ENCODE peak calls at places on chromosomes 7 and 10, in ten cellular contexts. P is fibroblast of lung, N is PC-3, B is MM.1S, F is HCT116, L is DND-41, X is neural progenitor cell, I is GM12878, W is GM23338, S is mammary epithelial cell. Q is an unnamed sample.

GRCh38 chr7:157474685-157475084 is 137.9 kb downstream of the DNAJB6 start:
- DNase-seq in P (no peak), N (peak; percentile 29), B (peak; percentile 51), F (peak; percentile 48), L (peak; percentile 33), X (peak; percentile 39), I (no peak), W (peak; percentile 70), S (no peak), Q (peak; percentile 21)

GRCh38 chr10:7400068-7400824 is 10.6 kb downstream of the SFMBT2 start:
- DNase-seq in P (no peak), N (no peak), B (no peak), F (no peak), L (no peak), X (no peak), I (no peak), W (no peak), S (no peak), Q (no peak)

GRCh38 chr10:77264107-77264506 is 373.5 kb downstream of the KCNMA1 start:
- DNase-seq in P (no peak), N (peak; percentile 65), B (peak; percentile 63), F (no peak), L (peak; percentile 80), X (no peak), I (peak; percentile 42), W (no peak), S (no peak), Q (no peak)

GRCh38 chr10:4384254-4384653 is 441.8 kb upstream of the AKR1E2 start:
- DNase-seq in P (peak; percentile 72), N (no peak), B (no peak), F (no peak), L (no peak), X (no peak), I (no peak), W (no peak), S (no peak), Q (peak; percentile 34)

GRCh38 chr7:46630031-46630430 is 709.0 kb upstream of the IGFBP3 start:
- DNase-seq in P (peak; percentile 76), N (no peak), B (no peak), F (no peak), L (no peak), X (no peak), I (no peak), W (no peak), S (no peak), Q (no peak)

GRCh38 chr10:103915794-103916193 is 2.2 kb downstream of the STN1 start:
- DNase-seq in P (peak; percentile 29), N (peak; percentile 22), B (no peak), F (no peak), L (peak; percentile 37), X (no peak), I (no peak), W (no peak), S (no peak), Q (no peak)

GRCh38 chr7:87779806-87780205 is 96.4 kb downstream of the SLC25A40 start:
- DNase-seq in P (no peak), N (no peak), B (no peak), F (no peak), L (no peak), X (no peak), I (no peak), W (no peak), S (no peak), Q (no peak)

GRCh38 chr7:101984141-101984879 is 166.9 kb downstream of the CUX1 start:
- DNase-seq in P (no peak), N (peak; percentile 20), B (no peak), F (no peak), L (no peak), X (no peak), I (no peak), W (no peak), S (no peak), Q (no peak)

GRCh38 chr10:74585231-74586087 is 240.9 kb upstream of the KAT6B start:
- DNase-seq in P (no peak), N (no peak), B (peak; percentile 81), F (no peak), L (peak; percentile 60), X (peak; percentile 32), I (peak; percentile 96), W (no peak), S (peak; percentile 31), Q (peak; percentile 74)

GRCh38 chr7:129855935-129856717 is 96.6 kb downstream of the UBE2H start:
- DNase-seq in P (no peak), N (no peak), B (no peak), F (no peak), L (no peak), X (no peak), I (no peak), W (no peak), S (no peak), Q (no peak)

GRCh38 chr7:604038-604883 is 84.6 kb upstream of the PDGFA start:
- DNase-seq in P (peak; percentile 89), N (no peak), B (no peak), F (no peak), L (peak; percentile 96), X (no peak), I (peak; percentile 71), W (no peak), S (no peak), Q (peak; percentile 93)

GRCh38 chr7:117862378-117862777 is 10.9 kb downstream of the CTTNBP2 start:
- DNase-seq in P (no peak), N (no peak), B (no peak), F (no peak), L (no peak), X (no peak), I (no peak), W (no peak), S (no peak), Q (no peak)

GRCh38 chr7:88628363-88629085 is 131.0 kb upstream of the ZNF804B start:
- DNase-seq in P (no peak), N (no peak), B (no peak), F (no peak), L (no peak), X (no peak), I (peak; percentile 66), W (no peak), S (no peak), Q (no peak)

GRCh38 chr7:111933614-111934013 is 272.6 kb downstream of the DOCK4 start:
- DNase-seq in P (peak; percentile 58), N (no peak), B (no peak), F (no peak), L (no peak), X (no peak), I (no peak), W (no peak), S (no peak), Q (no peak)

GRCh38 chr7:156777364-156778069 is 115.5 kb downstream of the LMBR1 start:
- DNase-seq in P (peak; percentile 33), N (peak; percentile 33), B (no peak), F (no peak), L (no peak), X (no peak), I (no peak), W (no peak), S (peak; percentile 61), Q (no peak)

GRCh38 chr7:25965405-25966123 is 186.4 kb upstream of the NFE2L3 start:
- DNase-seq in P (no peak), N (peak; percentile 64), B (no peak), F (no peak), L (no peak), X (no peak), I (no peak), W (no peak), S (no peak), Q (no peak)

GRCh38 chr10:42150428-42151061 is 487.8 kb downstream of the ZNF33B start:
- DNase-seq in P (no peak), N (no peak), B (no peak), F (no peak), L (no peak), X (no peak), I (no peak), W (no peak), S (no peak), Q (no peak)

GRCh38 chr10:75870039-75870645 is 438.7 kb downstream of the LRMDA start:
- DNase-seq in P (no peak), N (no peak), B (no peak), F (no peak), L (no peak), X (no peak), I (no peak), W (no peak), S (peak; percentile 25), Q (no peak)

GRCh38 chr10:92480422-92480821 is 93.5 kb downstream of the IDE start:
- DNase-seq in P (no peak), N (no peak), B (no peak), F (no peak), L (no peak), X (no peak), I (no peak), W (no peak), S (no peak), Q (no peak)
- H3K36me3 ChIP-seq in P (peaks cover 1% of the 10 kb centered on the region), N (peaks cover 4% of the 10 kb centered on the region), B (no peaks in the 10 kb centered on the region), F (peaks cover 5% of the 10 kb centered on the region), L (peaks cover 68% of the 10 kb centered on the region), X (peaks cover 6% of the 10 kb centered on the region), I (peaks cover 6% of the 10 kb centered on the region), W (peaks cover 4% of the 10 kb centered on the region), S (peaks cover 7% of the 10 kb centered on the region), Q (peaks cover 34% of the 10 kb centered on the region)

DNA sequence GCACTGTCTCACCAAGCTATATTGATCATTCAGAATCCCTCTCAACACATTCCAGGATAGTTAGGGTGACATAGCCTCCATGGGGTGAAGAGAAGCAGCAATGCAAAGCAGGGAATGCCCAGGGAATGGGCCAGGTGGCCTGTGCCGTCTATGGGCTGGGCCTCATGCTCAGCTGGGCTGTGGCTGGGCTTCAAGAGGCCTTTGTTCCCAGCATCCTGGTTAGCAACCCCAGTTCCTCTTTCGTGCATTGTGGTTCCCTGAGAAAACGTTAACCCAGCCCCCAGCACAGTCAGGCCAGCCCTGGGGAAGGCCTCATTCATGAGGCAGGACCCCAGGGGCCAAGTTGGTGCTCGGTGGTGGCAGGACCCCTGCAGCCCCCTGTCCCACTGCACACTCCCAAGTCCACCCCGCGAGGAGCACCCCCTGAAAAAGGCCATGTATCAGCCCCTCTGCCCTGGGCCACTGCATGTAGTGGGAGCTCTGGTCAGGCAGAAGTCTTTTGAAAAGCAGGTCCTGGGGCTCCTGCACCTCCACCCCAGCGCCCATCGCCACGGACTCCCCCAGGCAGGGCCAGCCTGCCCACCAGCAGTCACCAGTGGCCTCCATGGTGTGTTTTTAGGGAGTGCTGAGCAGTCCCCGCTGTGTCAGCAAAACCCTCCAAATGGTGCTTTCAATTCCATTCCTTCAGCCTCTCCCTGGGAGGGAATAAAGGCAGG is 25.4 kb downstream of the VSIR start:
- DNase-seq in P (no peak), N (no peak), B (no peak), F (no peak), L (peak; percentile 77), X (no peak), I (peak; percentile 52), W (no peak), S (no peak), Q (no peak)
- H3K27ac ChIP-seq in P (no peak overlapping the region), N (no peak overlapping the region), B (peak overlapping the region; percentile 75), F (no peak overlapping the region), L (peak overlapping the region; percentile 95), X (no peak overlapping the region), I (peak overlapping the region; percentile 77), W (no peak overlapping the region), S (no peak overlapping the region), Q (no peak overlapping the region)

GRCh38 chr10:43265799-43266721 is 805 bp downstream of the RASGEF1A start:
- DNase-seq in P (no peak), N (peak; percentile 57), B (no peak), F (no peak), L (no peak), X (peak; percentile 59), I (no peak), W (peak; percentile 68), S (peak; percentile 26), Q (no peak)
- TF ChIP-seq EZH2 in P (peak; percentile 87), N (no peak), B (no peak), F (no peak), L (no peak), X (peak; percentile 42), I (no peak), W (peak; percentile 48), S (peak; percentile 74), Q (peak; percentile 84)

GRCh38 chr10:114694735-114695134 is 36.7 kb upstream of the ABLIM1 start:
- DNase-seq in P (no peak), N (peak; percentile 26), B (peak; percentile 14), F (peak; percentile 61), L (no peak), X (peak; percentile 71), I (no peak), W (peak; percentile 87), S (no peak), Q (peak; percentile 68)
- H3K36me3 ChIP-seq in P (no peaks in the 10 kb centered on the region), N (no peaks in the 10 kb centered on the region), B (no peaks in the 10 kb centered on the region), F (no peaks in the 10 kb centered on the region), L (no peaks in the 10 kb centered on the region), X (no peaks in the 10 kb centered on the region), I (no peaks in the 10 kb centered on the region), W (no peaks in the 10 kb centered on the region), S (no peaks in the 10 kb centered on the region), Q (no peaks in the 10 kb centered on the region)

Q was measured in A673.